ENCODE peak calls at places on chromosomes 3 and 15, in four cellular contexts. C is HTR-8/SVneo, L is mammary epithelial cell, R is mesenchymal stem cell. E is an unnamed sample.
A peak's percentile ranks its signal among the peaks of the same experiment; 100 is the strongest.

GRCh38 chr3:127714866-127715265 is 42.1 kb downstream of the ABTB1 start:
- DNase-seq in C (no peak), L (no peak), R (no peak), E (no peak)

GRCh38 chr3:41404601-41405000 is 205.3 kb downstream of the CTNNB1 start:
- DNase-seq in C (no peak), L (peak; percentile 63), R (no peak), E (no peak)

GRCh38 chr3:73827658-73828313 is 203.0 kb upstream of the PDZRN3 start:
- DNase-seq in C (no peak), L (no peak), R (no peak), E (no peak)

GRCh38 chr15:67134577-67135492 is 69.4 kb downstream of the SMAD3 start:
- DNase-seq in C (no peak), L (no peak), R (no peak), E (no peak)

GRCh38 chr15:75620043-75620775 is 5.3 kb downstream of the SNUPN start:
- DNase-seq in C (no peak), L (peak; percentile 30), R (peak; percentile 67), E (no peak)

GRCh38 chr3:23810342-23811116 is 4.8 kb downstream of the UBE2E1 start:
- DNase-seq in C (peak; percentile 60), L (peak; percentile 19), R (peak; percentile 48), E (no peak)

GRCh38 chr3:106635271-106635670 is 742.0 kb upstream of the CCDC54 start:
- DNase-seq in C (peak; percentile 14), L (peak; percentile 90), R (peak; percentile 56), E (no peak)

GRCh38 chr3:136250862-136251460 is 821 bp downstream of the PCCB start:
- DNase-seq in C (no peak), L (peak; percentile 48), R (peak; percentile 34), E (no peak)

GRCh38 chr15:97037080-97037479 is 706.6 kb downstream of the NR2F2 start:
- DNase-seq in C (no peak), L (no peak), R (peak; percentile 22), E (no peak)

GRCh38 chr15:40103864-40104271 is 4.8 kb downstream of the BMF start:
- DNase-seq in C (no peak), L (no peak), R (no peak), E (no peak)

GRCh38 chr15:29143909-29144308 is 125.7 kb downstream of the NSMCE3 start:
- DNase-seq in C (peak; percentile 27), L (peak; percentile 76), R (peak; percentile 25), E (no peak)

GRCh38 chr3:12489832-12490231 is 5.6 kb downstream of the TSEN2 start:
- DNase-seq in C (no peak), L (no peak), R (no peak), E (no peak)

GRCh38 chr15:78077053-78077859 is at the start of gene TBC1D2B:
- DNase-seq in C (peak; percentile 24), L (peak; percentile 55), R (peak; percentile 61), E (peak; percentile 63)

GRCh38 chr3:45567730-45568172 is 26.8 kb upstream of the LIMD1 start:
- DNase-seq in C (no peak), L (no peak), R (no peak), E (no peak)

GRCh38 chr3:187084580-187084979 is 54.7 kb downstream of the RPL39L start:
- DNase-seq in C (no peak), L (no peak), R (peak; percentile 15), E (no peak)

GRCh38 chr3:81443948-81444347 is 317.5 kb downstream of the GBE1 start:
- DNase-seq in C (peak; percentile 20), L (peak; percentile 84), R (no peak), E (peak; percentile 18)

GRCh38 chr3:130961458-130961857 is 65.2 kb downstream of the ASTE1 start:
- DNase-seq in C (no peak), L (no peak), R (no peak), E (no peak)

GRCh38 chr3:8457039-8457438 is 44.6 kb upstream of the LMCD1 start:
- DNase-seq in C (no peak), L (no peak), R (no peak), E (no peak)

GRCh38 chr3:136189859-136190617 is 6.1 kb downstream of the MSL2 start:
- DNase-seq in C (no peak), L (no peak), R (no peak), E (no peak)

GRCh38 chr3:40546811-40547210 is 22.1 kb downstream of the ZNF621 start:
- DNase-seq in C (peak; percentile 7), L (peak; percentile 60), R (peak; percentile 59), E (peak; percentile 9)

GRCh38 chr3:52670621-52671521 is 14.8 kb downstream of the PBRM1 start:
- DNase-seq in C (peak; percentile 90), L (peak; percentile 100), R (peak; percentile 100), E (peak; percentile 85)

GRCh38 chr3:65107174-65107573 is 419.4 kb upstream of the ADAMTS9 start:
- DNase-seq in C (no peak), L (no peak), R (peak; percentile 51), E (no peak)

GRCh38 chr15:75725021-75725718 is 12.5 kb upstream of the CSPG4 start:
- DNase-seq in C (no peak), L (no peak), R (no peak), E (no peak)

GRCh38 chr15:74011610-74012009 is 17.1 kb downstream of the PML start:
- DNase-seq in C (no peak), L (no peak), R (peak; percentile 35), E (no peak)